ENCODE peak calls at places on chromosomes 13 and 19, in ten cellular contexts. O, Y, T, E, D, P, X, R, I and U are unnamed samples.

GRCh38 chr19:33459220-33459619 is 62.4 kb downstream of the PEPD start:
- DNase-seq in T (no peak), P (no peak), D (no peak), I (no peak), Y (no peak), E (no peak), O (no peak), R (no peak), X (no peak), U (no peak)

GRCh38 chr19:40300668-40301067 is 15.5 kb upstream of the AKT2 start:
- DNase-seq in T (no peak), Y (no peak), P (no peak), D (no peak), R (no peak), I (no peak), E (no peak), X (no peak), O (no peak), U (no peak)

GRCh38 chr13:46012404-46012803 is 40.1 kb downstream of the ZC3H13 start:
- DNase-seq in T (no peak), I (no peak), Y (no peak), E (peak), R (no peak), D (no peak), X (no peak), O (no peak), P (no peak), U (no peak)

GRCh38 chr19:7292352-7292949 is 1.8 kb downstream of the INSR start:
- DNase-seq in Y (no peak), X (no peak), I (no peak), T (no peak), P (no peak), E (no peak), O (no peak), R (peak), D (no peak), U (no peak)

GRCh38 chr19:29858000-29858596 is 46.3 kb downstream of the CCNE1 start:
- DNase-seq in I (peak), D (no peak), T (no peak), Y (no peak), E (peak), P (no peak), O (peak), X (peak), R (peak), U (no peak)

GRCh38 chr13:74026753-74027152 is 107.5 kb downstream of the KLF12 start:
- DNase-seq in I (peak), X (peak), E (peak), D (no peak), R (peak), O (peak), P (no peak), T (no peak), Y (no peak), U (no peak)

GRCh38 chr19:47581605-47582319 is 8.8 kb upstream of the ZNF541 start:
- DNase-seq in D (no peak), E (peak), X (no peak), Y (no peak), R (no peak), I (peak), P (peak), T (no peak), O (no peak), U (no peak)

GRCh38 chr19:48963371-48964204 is 1.5 kb upstream of the FTL start:
- DNase-seq in Y (peak), O (peak), P (peak), T (peak), I (peak), E (peak), D (peak), X (peak), R (no peak), U (peak)

GRCh38 chr19:277581-278165 is 13.5 kb downstream of the PLPP2 start:
- DNase-seq in T (no peak), R (no peak), I (no peak), E (no peak), Y (no peak), X (no peak), O (no peak), P (no peak), D (no peak), U (peak)

GRCh38 chr13:37534181-37534580 is 64.4 kb downstream of the POSTN start:
- DNase-seq in E (peak), X (no peak), P (no peak), Y (no peak), T (no peak), R (no peak), O (no peak), D (no peak), I (no peak), U (no peak)

DNA sequence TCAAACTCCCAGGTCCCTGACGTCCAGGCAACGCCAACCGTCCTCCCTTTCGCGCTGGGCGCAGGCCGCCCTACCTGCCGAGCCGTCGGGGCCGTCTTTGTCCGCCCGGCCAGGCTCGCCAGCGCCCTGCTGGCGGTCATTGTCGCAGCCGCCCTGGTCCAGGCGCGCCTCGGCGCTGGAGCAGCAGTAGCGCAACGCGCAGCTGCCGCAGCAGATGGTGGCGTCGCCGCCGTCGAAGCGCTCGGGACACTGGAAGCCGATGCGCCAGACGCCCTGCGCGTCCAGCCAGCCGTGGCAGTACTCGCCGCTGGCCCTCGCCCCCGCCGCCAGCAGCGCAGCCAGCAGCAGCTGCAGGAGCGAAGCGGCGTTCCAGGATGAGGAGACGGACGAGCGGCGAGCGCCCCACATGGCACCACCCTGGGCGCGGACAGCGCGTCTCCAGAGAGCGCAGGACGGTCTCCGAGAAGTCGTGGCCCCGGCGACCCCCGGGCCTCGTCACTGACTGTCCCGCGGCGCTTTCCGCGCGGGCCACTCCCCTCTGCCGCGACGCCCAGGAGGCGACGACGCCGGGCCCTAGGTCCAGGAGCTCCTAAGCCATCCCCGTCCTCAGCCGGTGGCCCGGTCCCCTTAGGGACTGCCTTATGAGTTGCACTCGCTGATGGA is 1.1 kb downstream of the SHISA2 start:
- DNase-seq in T (no peak), R (no peak), E (no peak), O (no peak), I (no peak), Y (no peak), P (no peak), X (no peak), D (no peak), U (no peak)
- H3K27ac ChIP-seq in T (peak), R (no peak), E (no peak), O (no peak), I (no peak), Y (peak), P (no peak), X (no peak), D (no peak), U (no peak)

GRCh38 chr19:42872608-42873007 is 6.9 kb downstream of the PSG1 start:
- DNase-seq in I (no peak), Y (no peak), P (no peak), D (no peak), R (no peak), O (no peak), X (no peak), T (no peak), E (no peak), U (no peak)
- TF ChIP-seq CTCF in I (no peak), Y (no peak), P (no peak), D (no peak), R (no peak), O (no peak), X (no peak), T (no peak), E (peak), U (no peak)

GRCh38 chr13:32423592-32423991 is 4.3 kb downstream of the N4BP2L1 start:
- DNase-seq in X (no peak), D (no peak), E (no peak), P (no peak), O (no peak), T (no peak), I (no peak), R (no peak), Y (no peak), U (no peak)
- H3K4me3 ChIP-seq in X (no peak), D (no peak), E (no peak), P (no peak), O (no peak), T (no peak), I (no peak), R (no peak), Y (no peak), U (no peak)

DNA sequence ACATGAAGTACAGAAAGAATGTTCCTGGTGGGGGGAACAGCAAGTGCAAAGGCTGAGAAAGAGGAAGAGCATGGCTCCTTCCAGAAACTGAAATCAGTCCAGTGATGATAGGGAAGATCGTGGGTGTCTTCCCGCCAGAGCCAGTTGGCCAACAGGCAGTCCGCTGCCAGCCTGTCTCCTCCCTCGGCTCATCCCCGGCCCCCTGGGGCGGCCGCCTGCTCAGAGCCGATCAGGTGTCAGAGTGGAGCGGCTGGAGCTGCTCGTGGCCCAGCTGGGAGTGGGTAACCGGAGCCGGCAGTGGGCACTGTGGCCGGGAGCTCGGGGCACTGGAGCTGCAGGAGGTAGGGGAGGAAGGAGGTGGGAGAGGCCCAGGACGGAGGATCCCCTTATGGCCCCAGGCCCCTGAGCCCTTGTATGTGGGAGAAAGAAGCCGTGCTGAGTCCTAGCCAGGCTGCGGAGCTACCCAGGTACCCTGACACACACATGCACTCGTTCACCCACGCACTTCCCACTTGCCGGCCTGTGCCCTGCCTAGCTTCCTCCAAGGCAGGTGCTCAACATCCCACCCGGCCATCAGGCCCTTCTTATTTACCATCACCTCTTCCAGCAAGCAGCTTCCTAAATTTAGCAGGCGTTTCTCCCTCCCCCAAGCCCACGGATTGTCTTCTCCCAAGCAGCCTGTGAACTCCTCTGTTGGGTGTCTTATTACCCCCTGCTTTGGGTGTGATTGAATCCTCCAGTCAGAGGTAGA is 1.7 kb downstream of the ANKRD24 start:
- DNase-seq in O (no peak), E (no peak), Y (peak), D (no peak), T (no peak), P (no peak), R (no peak), I (no peak), X (no peak), U (no peak)
- H3K27ac ChIP-seq in O (no peak), E (no peak), Y (peak), D (no peak), T (no peak), P (no peak), R (no peak), I (no peak), X (no peak), U (no peak)